ENCODE peak calls at places on chromosomes 13 and 19, in ten cellular contexts. E, J, P, L, N, Z, F, O, Y and X are unnamed samples.

GRCh38 chr19:53936035-53936434 is 26.7 kb upstream of the CACNG8 start:
- DNase-seq in Z (no peak), O (no peak), P (no peak), E (no peak), Y (no peak), L (no peak), F (no peak), J (no peak), N (no peak), X (no peak)

GRCh38 chr19:34350161-34350561 is 14.8 kb upstream of the GPI start:
- DNase-seq in L (no peak), O (peak), J (no peak), E (peak), P (no peak), Y (no peak), Z (no peak), N (peak), F (no peak), X (no peak)

GRCh38 chr13:28495586-28496564 is 947 bp upstream of the FLT1 start:
- DNase-seq in P (no peak), L (no peak), Y (no peak), N (no peak), F (no peak), O (no peak), E (no peak), Z (no peak), J (no peak), X (no peak)

GRCh38 chr13:57631607-57632275 is at the start of gene PCDH17:
- DNase-seq in N (no peak), L (peak), P (no peak), Z (peak), J (no peak), E (no peak), O (no peak), Y (peak), F (no peak), X (no peak)

GRCh38 chr19:51799311-51799997 is 4.5 kb downstream of the FPR3 start:
- DNase-seq in P (peak), E (no peak), F (peak), Z (peak), J (no peak), N (no peak), Y (no peak), O (no peak), L (peak), X (peak)

GRCh38 chr19:46407891-46408426 is 5.4 kb downstream of the CCDC8 start:
- DNase-seq in J (no peak), O (no peak), E (no peak), F (no peak), P (no peak), Z (peak), N (no peak), L (no peak), Y (no peak), X (no peak)

GRCh38 chr19:6378036-6378435 is 2.3 kb upstream of the PSPN start:
- DNase-seq in F (no peak), P (no peak), L (no peak), Y (no peak), Z (peak), O (no peak), N (no peak), J (no peak), E (no peak), X (no peak)

GRCh38 chr19:16794456-16794855 is 34.7 kb upstream of the SIN3B start:
- DNase-seq in O (no peak), J (no peak), N (no peak), Y (no peak), Z (no peak), P (no peak), F (no peak), L (no peak), E (no peak), X (no peak)

GRCh38 chr13:44181938-44182337 is 191.7 kb upstream of the SERP2 start:
- DNase-seq in F (no peak), P (no peak), O (no peak), L (no peak), N (no peak), E (no peak), Y (no peak), Z (no peak), J (no peak), X (no peak)

GRCh38 chr19:4337906-4338440 is 654 bp downstream of the STAP2 start:
- DNase-seq in F (no peak), J (no peak), Z (peak), E (no peak), O (no peak), P (no peak), N (no peak), L (no peak), Y (no peak), X (no peak)

GRCh38 chr13:83183439-83184149 is 698.7 kb downstream of the SLITRK1 start:
- DNase-seq in L (no peak), E (no peak), O (no peak), F (no peak), P (no peak), J (no peak), Y (no peak), N (no peak), Z (no peak), X (no peak)

GRCh38 chr13:94968040-94968756 is 255.9 kb upstream of the SOX21 start:
- DNase-seq in Z (peak), N (no peak), L (no peak), O (no peak), J (peak), P (peak), F (no peak), E (no peak), Y (peak), X (no peak)

GRCh38 chr19:31118292-31118925 is 230.8 kb downstream of the TSHZ3 start:
- DNase-seq in L (no peak), F (no peak), O (no peak), Y (no peak), Z (no peak), P (no peak), J (no peak), E (no peak), N (no peak), X (no peak)

GRCh38 chr19:54204767-54205468 is 4.3 kb downstream of the RPS9 start:
- DNase-seq in L (no peak), P (no peak), Z (no peak), O (no peak), F (no peak), E (no peak), N (no peak), Y (no peak), J (no peak), X (no peak)

GRCh38 chr19:4380254-4380727 is 20.1 kb downstream of the SH3GL1 start:
- DNase-seq in J (no peak), E (peak), O (peak), P (no peak), N (no peak), L (no peak), Z (no peak), Y (no peak), F (no peak), X (no peak)

GRCh38 chr13:76634431-76635191 is 251.6 kb downstream of the KCTD12 start:
- DNase-seq in F (no peak), O (no peak), E (no peak), L (no peak), J (no peak), N (no peak), Y (no peak), Z (no peak), P (no peak), X (no peak)

GRCh38 chr19:11581740-11582139 is 4.3 kb upstream of the ACP5 start:
- DNase-seq in E (no peak), L (no peak), F (no peak), N (no peak), Z (no peak), P (no peak), O (no peak), Y (no peak), J (no peak), X (no peak)

GRCh38 chr19:17629760-17630159 is 58.4 kb downstream of the UNC13A start:
- DNase-seq in N (no peak), O (no peak), Z (no peak), Y (no peak), J (no peak), L (no peak), P (no peak), E (no peak), F (no peak), X (no peak)

GRCh38 chr13:36736119-36736726 is 62.4 kb downstream of the SERTM1 start:
- DNase-seq in O (no peak), Z (peak), N (no peak), L (peak), Y (peak), J (peak), P (peak), E (no peak), F (peak), X (peak)

GRCh38 chr13:106038752-106039151 is 496.7 kb downstream of the EFNB2 start:
- DNase-seq in F (no peak), P (no peak), L (no peak), O (no peak), Z (no peak), E (no peak), J (no peak), N (no peak), Y (no peak), X (no peak)

GRCh38 chr13:51807041-51807440 is 3.1 kb upstream of the DHRS12 start:
- DNase-seq in Y (no peak), E (no peak), L (no peak), N (no peak), Z (no peak), J (no peak), O (no peak), P (no peak), F (no peak), X (no peak)

GRCh38 chr13:89204435-89204834 is 1533.3 kb downstream of the SLITRK5 start:
- DNase-seq in P (no peak), E (no peak), Z (no peak), Y (no peak), J (no peak), F (no peak), N (no peak), O (no peak), L (no peak), X (no peak)